ENCODE peak calls at places on chromosomes 6 and 20, in seven cellular contexts. T is skeletal muscle cell; Q is ACHN; V is effector memory CD4-positive, alpha-beta T cell; M is HFF-Myc; K is fibroblast of lung; X is amygdala. G is an unnamed sample.

GRCh38 chr6:33742837-33743236 is 3.9 kb downstream of the IP6K3 start:
- DNase-seq in T (no peak), Q (no peak), V (no peak), M (no peak), K (no peak), X (no peak), G (no peak)

GRCh38 chr6:81759782-81760181 is 7.3 kb upstream of the TENT5A start:
- DNase-seq in T (no peak), Q (peak; percentile 2), V (no peak), M (no peak), K (peak; percentile 52), X (no peak), G (no peak)

GRCh38 chr6:19142236-19142635 is 694.9 kb upstream of the ID4 start:
- DNase-seq in T (no peak), Q (no peak), V (no peak), M (no peak), K (no peak), X (no peak), G (no peak)

GRCh38 chr6:53220605-53221004 is 72.0 kb upstream of the GCM1 start:
- DNase-seq in T (no peak), Q (no peak), V (no peak), M (no peak), K (no peak), X (no peak), G (no peak)

GRCh38 chr6:154757352-154758095 is 24.3 kb downstream of the SCAF8 start:
- DNase-seq in T (no peak), Q (no peak), V (no peak), M (no peak), K (no peak), X (no peak), G (no peak)

GRCh38 chr20:21739682-21740081 is 34.2 kb downstream of the PAX1 start:
- DNase-seq in T (no peak), Q (no peak), V (no peak), M (no peak), K (no peak), X (no peak), G (no peak)

GRCh38 chr6:45898941-45899682 is 116.5 kb downstream of the CLIC5 start:
- DNase-seq in T (no peak), Q (no peak), V (no peak), M (no peak), K (no peak), X (no peak), G (no peak)

GRCh38 chr20:17226410-17227198 is at the start of gene PCSK2:
- DNase-seq in T (peak; percentile 7), Q (peak; percentile 65), V (no peak), M (no peak), K (peak; percentile 20), X (peak; percentile 58), G (peak; percentile 60)

GRCh38 chr6:30885481-30885998 is 1.2 kb downstream of the DDR1 start:
- DNase-seq in T (no peak), Q (no peak), V (no peak), M (no peak), K (no peak), X (no peak), G (peak; percentile 26)

GRCh38 chr20:23753589-23753988 is 2.9 kb upstream of the CST1 start:
- DNase-seq in T (no peak), Q (no peak), V (no peak), M (no peak), K (no peak), X (no peak), G (no peak)

GRCh38 chr6:146347090-146347489 is 196.5 kb upstream of the RAB32 start:
- DNase-seq in T (no peak), Q (no peak), V (no peak), M (no peak), K (no peak), X (no peak), G (no peak)

GRCh38 chr6:42306439-42307140 is 88.9 kb upstream of the MRPS10 start:
- DNase-seq in T (no peak), Q (no peak), V (no peak), M (no peak), K (no peak), X (no peak), G (no peak)

GRCh38 chr20:63361507-63362425 is 617 bp upstream of the CHRNA4 start:
- DNase-seq in T (no peak), Q (no peak), V (no peak), M (no peak), K (no peak), X (no peak), G (no peak)

GRCh38 chr6:109891924-109892323 is 86.2 kb upstream of the GPR6 start:
- DNase-seq in T (no peak), Q (no peak), V (no peak), M (no peak), K (no peak), X (no peak), G (no peak)

GRCh38 chr6:45722876-45723275 is 292.8 kb downstream of the CLIC5 start:
- DNase-seq in T (no peak), Q (no peak), V (no peak), M (no peak), K (no peak), X (no peak), G (no peak)

GRCh38 chr20:14963262-14963663 is 625.9 kb upstream of the FLRT3 start:
- DNase-seq in T (peak; percentile 36), Q (peak; percentile 5), V (no peak), M (peak; percentile 11), K (no peak), X (no peak), G (peak; percentile 18)

GRCh38 chr6:13267142-13267621 is 61.2 kb downstream of the TBC1D7 start:
- DNase-seq in T (no peak), Q (no peak), V (no peak), M (no peak), K (no peak), X (no peak), G (no peak)

GRCh38 chr6:12962529-12962928 is 246.0 kb downstream of the PHACTR1 start:
- DNase-seq in T (no peak), Q (no peak), V (no peak), M (no peak), K (no peak), X (no peak), G (no peak)

GRCh38 chr6:135280375-135281136 is 99.4 kb downstream of the MYB start:
- DNase-seq in T (peak; percentile 58), Q (no peak), V (no peak), M (peak; percentile 22), K (peak; percentile 76), X (no peak), G (no peak)

GRCh38 chr6:155604991-155605390 is 149.4 kb upstream of the NOX3 start:
- DNase-seq in T (no peak), Q (no peak), V (no peak), M (no peak), K (no peak), X (no peak), G (no peak)

GRCh38 chr6:81808834-81809598 is 56.5 kb upstream of the TENT5A start:
- DNase-seq in T (no peak), Q (no peak), V (no peak), M (no peak), K (peak; percentile 12), X (no peak), G (no peak)

GRCh38 chr6:73309534-73309783 is 44.6 kb downstream of the DPPA5 start:
- DNase-seq in T (no peak), Q (no peak), V (no peak), M (no peak), K (no peak), X (no peak), G (no peak)

GRCh38 chr6:31898200-31899011 is 908 bp upstream of the EHMT2 start:
- DNase-seq in T (no peak), Q (peak; percentile 47), V (peak; percentile 16), M (no peak), K (peak; percentile 47), X (no peak), G (peak; percentile 50)

GRCh38 chr6:167866642-167867041 is 39.9 kb downstream of the AFDN start:
- DNase-seq in T (no peak), Q (no peak), V (no peak), M (no peak), K (no peak), X (no peak), G (no peak)

GRCh38 chr20:38222231-38222922 is 38.2 kb downstream of the KIAA1755 start:
- DNase-seq in T (no peak), Q (peak; percentile 53), V (peak; percentile 6), M (no peak), K (peak; percentile 51), X (no peak), G (peak; percentile 43)

GRCh38 chr6:27617700-27618689 is 145.1 kb upstream of the ZNF184 start:
- DNase-seq in T (no peak), Q (peak; percentile 76), V (no peak), M (no peak), K (peak; percentile 57), X (no peak), G (peak; percentile 44)

GRCh38 chr6:134063121-134063965 is 10.9 kb upstream of the SLC2A12 start:
- DNase-seq in T (no peak), Q (no peak), V (no peak), M (no peak), K (peak; percentile 31), X (no peak), G (peak; percentile 18)